ENCODE peak calls at places on chromosomes 13 and 19, in five cellular contexts. One of them, this sample, is unnamed.

GRCh38 chr13:46295531-46296464 is 84.1 kb downstream of the LRRC63 start:
- DNase-seq in SK-N-SH: no peak
- DNase-seq in A549: no peak
- DNase-seq in HL-60: peak
- DNase-seq in HepG2: no peak
- DNase-seq in this sample: no peak

GRCh38 chr13:65825039-65825438 is 1405.1 kb downstream of the PCDH9 start:
- DNase-seq in SK-N-SH: no peak
- DNase-seq in A549: no peak
- DNase-seq in HL-60: no peak
- DNase-seq in HepG2: no peak
- DNase-seq in this sample: no peak

GRCh38 chr13:113534236-113534860 is 43.8 kb upstream of the DCUN1D2 start:
- DNase-seq in SK-N-SH: no peak
- DNase-seq in A549: no peak
- DNase-seq in HL-60: no peak
- DNase-seq in HepG2: no peak
- DNase-seq in this sample: no peak

GRCh38 chr19:41699968-41700323 is 8.5 kb upstream of the CEACAM5 start:
- DNase-seq in SK-N-SH: no peak
- DNase-seq in A549: no peak
- DNase-seq in HL-60: no peak
- DNase-seq in HepG2: no peak
- DNase-seq in this sample: no peak

GRCh38 chr13:100694722-100695644 is 20.4 kb upstream of the TMTC4 start:
- DNase-seq in SK-N-SH: peak
- DNase-seq in A549: peak
- DNase-seq in HL-60: no peak
- DNase-seq in HepG2: peak
- DNase-seq in this sample: peak

GRCh38 chr19:3239367-3239766 is 14.9 kb downstream of the CELF5 start:
- DNase-seq in SK-N-SH: no peak
- DNase-seq in A549: no peak
- DNase-seq in HL-60: no peak
- DNase-seq in HepG2: no peak
- DNase-seq in this sample: no peak

GRCh38 chr19:10835089-10835753 is 791 bp downstream of the TMED1 start:
- DNase-seq in SK-N-SH: no peak
- DNase-seq in A549: no peak
- DNase-seq in HL-60: no peak
- DNase-seq in HepG2: no peak
- DNase-seq in this sample: no peak

GRCh38 chr13:37179646-37180045 is 74.2 kb upstream of the CSNK1A1L start:
- DNase-seq in SK-N-SH: no peak
- DNase-seq in A549: no peak
- DNase-seq in HL-60: no peak
- DNase-seq in HepG2: no peak
- DNase-seq in this sample: no peak

GRCh38 chr13:51838235-51838846 is 6.6 kb downstream of the TMEM272 start:
- DNase-seq in SK-N-SH: no peak
- DNase-seq in A549: no peak
- DNase-seq in HL-60: no peak
- DNase-seq in HepG2: no peak
- DNase-seq in this sample: no peak

GRCh38 chr19:4555657-4556561 is 3.6 kb downstream of the SEMA6B start:
- DNase-seq in SK-N-SH: peak
- DNase-seq in A549: peak
- DNase-seq in HL-60: no peak
- DNase-seq in HepG2: no peak
- DNase-seq in this sample: peak

GRCh38 chr19:7125221-7125620 is 55.7 kb downstream of the ZNF557 start:
- DNase-seq in SK-N-SH: no peak
- DNase-seq in A549: no peak
- DNase-seq in HL-60: no peak
- DNase-seq in HepG2: no peak
- DNase-seq in this sample: no peak

GRCh38 chr13:33194820-33195692 is 90.5 kb downstream of the STARD13 start:
- DNase-seq in SK-N-SH: peak
- DNase-seq in A549: peak
- DNase-seq in HL-60: no peak
- DNase-seq in HepG2: peak
- DNase-seq in this sample: no peak

GRCh38 chr19:33221641-33222040 is 4.0 kb downstream of the SLC7A10 start:
- DNase-seq in SK-N-SH: no peak
- DNase-seq in A549: peak
- DNase-seq in HL-60: no peak
- DNase-seq in HepG2: no peak
- DNase-seq in this sample: no peak

GRCh38 chr19:46731584-46731983 is 14.3 kb upstream of the FKRP start:
- DNase-seq in SK-N-SH: no peak
- DNase-seq in A549: no peak
- DNase-seq in HL-60: no peak
- DNase-seq in HepG2: no peak
- DNase-seq in this sample: no peak

GRCh38 chr13:87057807-87058520 is 613.2 kb upstream of the SLITRK5 start:
- DNase-seq in SK-N-SH: no peak
- DNase-seq in A549: no peak
- DNase-seq in HL-60: no peak
- DNase-seq in HepG2: no peak
- DNase-seq in this sample: no peak

GRCh38 chr13:20525144-20525600 is 485 bp downstream of the CRYL1 start:
- DNase-seq in SK-N-SH: no peak
- DNase-seq in A549: no peak
- DNase-seq in HL-60: no peak
- DNase-seq in HepG2: peak
- DNase-seq in this sample: peak
- TF ChIP-seq REST in SK-N-SH: no peak
- TF ChIP-seq REST in A549: no peak
- TF ChIP-seq REST in HL-60: no peak
- TF ChIP-seq REST in HepG2: no peak
- TF ChIP-seq REST in this sample: no peak

DNA sequence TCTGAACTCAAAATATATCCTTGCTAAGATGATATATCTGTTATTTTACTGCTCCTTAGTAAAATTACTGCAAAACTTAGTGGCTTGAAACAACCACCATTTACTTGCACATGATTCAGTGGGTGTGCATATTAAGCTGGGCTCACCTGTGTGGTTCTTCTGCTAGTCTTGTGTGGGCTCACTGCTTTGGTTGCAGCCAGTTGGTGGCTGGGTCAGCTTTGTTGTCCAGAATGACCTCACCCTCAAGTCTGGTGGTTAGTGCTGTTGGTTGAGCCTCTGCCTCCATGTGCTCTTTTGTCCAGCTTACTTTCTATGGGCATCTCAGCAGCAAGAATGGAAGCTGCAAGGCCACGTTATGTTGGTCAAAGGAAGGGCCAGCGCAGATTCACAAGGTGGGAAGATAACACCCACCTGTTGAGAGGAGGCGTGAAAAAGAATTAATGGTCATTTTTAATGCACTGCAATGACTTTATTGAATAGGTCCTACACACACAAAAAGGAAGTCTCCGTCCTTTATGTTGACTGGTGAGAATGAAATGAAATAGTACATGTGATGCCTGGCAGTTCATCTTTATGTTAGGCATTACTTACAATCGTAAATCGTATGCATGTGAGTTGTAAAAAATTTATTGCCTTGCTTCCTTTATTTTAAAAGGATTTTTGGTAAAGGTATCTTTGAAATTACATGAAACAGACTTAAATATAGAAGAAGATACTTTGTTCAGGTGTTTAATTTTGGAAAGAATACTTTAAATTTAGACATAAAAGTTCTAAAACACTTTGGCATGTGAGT is 34.3 kb downstream of the URI1 start:
- DNase-seq in SK-N-SH: no peak
- DNase-seq in A549: no peak
- DNase-seq in HL-60: no peak
- DNase-seq in HepG2: no peak
- DNase-seq in this sample: no peak
- TF ChIP-seq REST in SK-N-SH: no peak
- TF ChIP-seq REST in A549: no peak
- TF ChIP-seq REST in HL-60: no peak
- TF ChIP-seq REST in HepG2: no peak
- TF ChIP-seq REST in this sample: no peak

DNA sequence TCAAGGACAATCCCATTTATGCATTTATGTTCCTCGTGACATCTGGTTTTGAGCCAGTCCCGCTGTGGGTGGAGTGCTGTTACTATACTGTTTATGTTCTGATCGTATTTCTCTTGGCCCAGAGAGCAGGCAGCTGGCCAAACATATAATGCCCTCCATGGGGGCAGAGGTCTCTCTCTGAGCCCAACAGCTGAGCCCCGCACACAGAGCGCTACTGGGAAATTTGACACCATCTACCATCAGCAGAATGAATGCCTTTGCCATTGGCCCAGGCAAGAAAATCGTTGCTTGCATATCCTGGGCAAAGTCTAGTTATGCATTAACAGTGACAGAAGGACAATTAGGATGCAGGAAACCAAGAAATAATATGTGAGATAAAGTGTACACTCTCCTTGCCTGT is 126.8 kb upstream of the CACNA1A start:
- DNase-seq in SK-N-SH: no peak
- DNase-seq in A549: no peak
- DNase-seq in HL-60: no peak
- DNase-seq in HepG2: peak
- DNase-seq in this sample: peak
- TF ChIP-seq REST in SK-N-SH: no peak
- TF ChIP-seq REST in A549: no peak
- TF ChIP-seq REST in HL-60: no peak
- TF ChIP-seq REST in HepG2: no peak
- TF ChIP-seq REST in this sample: no peak

DNA sequence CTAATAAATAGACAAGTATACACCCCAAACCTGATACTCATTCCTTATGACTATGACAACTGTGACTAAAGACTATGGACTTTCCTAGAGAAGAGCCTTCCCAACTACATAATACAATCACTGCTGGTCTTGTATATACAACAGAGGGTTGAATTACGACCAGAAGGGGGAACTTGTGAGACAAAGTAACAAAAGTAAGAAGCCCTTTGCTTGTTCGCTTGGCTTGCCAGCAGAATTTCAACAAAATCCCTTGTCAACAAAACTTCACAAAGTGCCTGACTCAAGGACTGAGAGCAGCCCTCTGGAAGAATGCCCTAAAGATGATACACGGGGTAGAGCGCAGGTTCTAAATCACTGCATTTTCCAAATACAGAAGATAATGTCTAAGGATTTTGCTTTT is 99.4 kb downstream of the WASF3 start:
- DNase-seq in SK-N-SH: no peak
- DNase-seq in A549: no peak
- DNase-seq in HL-60: no peak
- DNase-seq in HepG2: peak
- DNase-seq in this sample: peak
- TF ChIP-seq REST in SK-N-SH: no peak
- TF ChIP-seq REST in A549: no peak
- TF ChIP-seq REST in HL-60: no peak
- TF ChIP-seq REST in HepG2: no peak
- TF ChIP-seq REST in this sample: no peak

This sample was measured in GM23338.